ENCODE peak calls at places on chromosomes 13 and 19, in seven cellular contexts. D, U, V, N, K, S and Y are unnamed samples. For H3K4me1 and H3K9me3, the result is how much of the 10 kb centered on the place peaks cover.

GRCh38 chr19:1312732-1313694 is 27.3 kb downstream of the EFNA2 start:
- DNase-seq in D (no peak), U (no peak), V (peak), N (no peak), K (no peak), S (no peak), Y (no peak)

GRCh38 chr19:43984687-43985000 is 656 bp downstream of the ZNF155 start:
- DNase-seq in D (no peak), U (peak), V (no peak), N (no peak), K (no peak), S (no peak), Y (peak)

GRCh38 chr13:114107686-114108081 is 24.7 kb downstream of the RASA3 start:
- DNase-seq in D (no peak), U (peak), V (peak), N (peak), K (no peak), S (peak), Y (peak)

GRCh38 chr19:34985249-34986022 is 14.7 kb upstream of the GRAMD1A start:
- DNase-seq in D (no peak), U (peak), V (peak), N (peak), K (peak), S (no peak), Y (peak)

GRCh38 chr13:20151016-20151415 is 9.8 kb downstream of the GJA3 start:
- DNase-seq in D (no peak), U (no peak), V (no peak), N (no peak), K (no peak), S (no peak), Y (no peak)

GRCh38 chr19:10603084-10603872 is 16.2 kb upstream of the AP1M2 start:
- DNase-seq in D (peak), U (peak), V (peak), N (no peak), K (no peak), S (peak), Y (peak)

GRCh38 chr19:19540707-19541515 is 2.8 kb downstream of the CILP2 start:
- DNase-seq in D (peak), U (no peak), V (peak), N (no peak), K (peak), S (no peak), Y (no peak)

GRCh38 chr13:80778302-80778701 is 437.4 kb upstream of the SPRY2 start:
- DNase-seq in D (no peak), U (no peak), V (no peak), N (no peak), K (no peak), S (no peak), Y (no peak)

GRCh38 chr19:49210108-49210900 is 52.7 kb downstream of the TRPM4 start:
- DNase-seq in D (no peak), U (no peak), V (peak), N (no peak), K (no peak), S (no peak), Y (no peak)
- H3K4me1 ChIP-seq in D (under half), U (under half), V (under half), N (under half), K (under half), S (under half), Y (under half)

DNA sequence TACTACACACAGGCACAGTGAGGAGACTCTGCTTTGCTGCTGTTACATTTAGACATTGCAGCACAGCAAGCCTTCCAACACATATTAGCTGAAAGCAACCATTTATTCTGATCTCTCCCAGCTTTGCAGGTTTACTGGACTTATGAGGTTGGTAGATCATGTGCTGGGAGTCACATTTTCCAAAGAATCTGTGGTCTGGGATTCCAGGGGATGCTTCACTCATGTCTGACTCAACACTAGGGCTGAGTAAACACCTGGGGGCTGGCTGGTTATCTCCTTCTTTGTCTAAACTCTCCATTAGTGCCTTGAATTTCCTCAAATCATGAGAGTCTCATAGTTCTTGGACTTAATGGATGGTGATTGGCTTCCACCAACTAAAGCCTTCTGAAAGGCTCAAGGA is 5.4 kb upstream of the LGALS13 start:
- DNase-seq in D (no peak), U (no peak), V (no peak), N (no peak), K (no peak), S (no peak), Y (no peak)
- H3K9me3 ChIP-seq in D (under half), U (under half), V (under half), N (under half), K (under half), S (under half), Y (under half)

GRCh38 chr13:26227396-26227971 is 5.4 kb upstream of the RNF6 start:
- DNase-seq in D (no peak), U (no peak), V (no peak), N (no peak), K (no peak), S (no peak), Y (no peak)
- H3K27ac ChIP-seq in D (no peak), U (no peak), V (no peak), N (no peak), K (no peak), S (no peak), Y (no peak)

GRCh38 chr19:4009990-4010807 is 2.7 kb downstream of the PIAS4 start:
- DNase-seq in D (no peak), U (no peak), V (no peak), N (peak), K (no peak), S (no peak), Y (no peak)

GRCh38 chr19:4012975-4013634 is 5.6 kb downstream of the PIAS4 start:
- DNase-seq in D (no peak), U (no peak), V (no peak), N (no peak), K (no peak), S (no peak), Y (no peak)

GRCh38 chr19:4012092-4012974 is 4.8 kb downstream of the PIAS4 start:
- DNase-seq in D (no peak), U (no peak), V (no peak), N (no peak), K (no peak), S (no peak), Y (no peak)

GRCh38 chr19:4007836-4008539 is 452 bp downstream of the PIAS4 start:
- DNase-seq in D (no peak), U (no peak), V (peak), N (no peak), K (no peak), S (no peak), Y (no peak)

GRCh38 chr19:4010808-4011110 is 3.2 kb downstream of the PIAS4 start:
- DNase-seq in D (no peak), U (no peak), V (no peak), N (no peak), K (no peak), S (no peak), Y (no peak)
- H3K4me1 ChIP-seq in D (under half), U (half or more), V (under half), N (half or more), K (under half), S (under half), Y (half or more)

DNA sequence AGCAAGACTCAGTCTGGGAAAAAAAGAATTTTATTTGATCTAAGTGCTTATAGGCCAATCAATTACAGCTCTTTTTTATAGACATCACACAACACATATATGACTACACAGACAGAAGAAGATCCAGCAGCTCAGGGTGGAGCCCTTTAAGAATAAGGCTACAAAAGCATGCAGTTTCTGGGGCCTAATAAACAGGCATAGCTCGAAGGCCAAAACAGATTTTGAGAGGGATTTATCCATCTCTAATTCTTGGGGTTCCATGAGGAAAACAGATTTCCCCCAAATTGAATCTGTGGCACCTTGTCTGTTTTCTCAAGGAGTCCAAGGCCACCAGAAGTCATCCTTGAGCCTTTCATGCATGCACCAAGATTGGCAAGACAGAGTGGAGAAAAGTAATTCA is 3.9 kb upstream of the ZNF550 start:
- DNase-seq in D (no peak), U (no peak), V (no peak), N (no peak), K (no peak), S (no peak), Y (no peak)
- H3K9me3 ChIP-seq in D (under half), U (under half), V (under half), N (under half), K (under half), S (half or more), Y (under half)

DNA sequence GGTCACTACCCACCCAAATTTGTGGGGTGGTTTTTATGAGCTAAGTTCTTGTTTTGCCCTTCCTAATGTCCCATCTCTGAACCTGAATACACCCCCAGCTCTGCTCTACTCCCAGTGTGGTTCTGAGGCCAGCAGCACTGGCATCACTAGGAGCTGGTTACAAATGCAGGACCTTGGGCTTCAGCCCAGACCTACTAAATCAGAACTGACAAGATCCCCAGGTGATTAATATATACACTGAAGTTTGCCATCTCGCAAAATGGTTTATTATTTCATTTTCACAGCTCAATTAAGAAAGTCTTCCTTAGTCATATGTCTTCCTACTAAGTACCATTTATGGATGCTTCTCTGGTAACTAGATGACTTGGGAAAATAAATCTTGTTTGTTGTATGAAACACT is 67.8 kb downstream of the FOXO1 start:
- DNase-seq in D (no peak), U (no peak), V (no peak), N (peak), K (no peak), S (no peak), Y (no peak)
- H3K27ac ChIP-seq in D (no peak), U (no peak), V (no peak), N (peak), K (no peak), S (no peak), Y (no peak)